ENCODE peak calls at places on chromosomes 12 and 14, in six cellular contexts. W, U, H, S, G and D are unnamed samples.

GRCh38 chr12:46964496-46965098 is 114.8 kb upstream of the PCED1B start:
- DNase-seq in H (peak), W (peak), U (peak), S (no peak), G (peak), D (peak)

GRCh38 chr12:87704374-87704773 is 324.8 kb downstream of the C12orf50 start:
- DNase-seq in U (no peak), G (no peak), S (no peak), H (no peak), W (no peak), D (no peak)

GRCh38 chr12:50065726-50066310 is 8.4 kb downstream of the ASIC1 start:
- DNase-seq in S (no peak), H (peak), G (no peak), W (no peak), U (no peak), D (peak)

GRCh38 chr14:29868000-29868399 is 59.6 kb downstream of the PRKD1 start:
- DNase-seq in G (no peak), W (peak), S (no peak), U (no peak), H (peak), D (no peak)

GRCh38 chr12:75632452-75632851 is 121.0 kb upstream of the KRR1 start:
- DNase-seq in S (no peak), U (peak), H (no peak), G (no peak), W (no peak), D (no peak)

GRCh38 chr12:104485651-104486341 is 29.0 kb downstream of the CHST11 start:
- DNase-seq in H (no peak), U (no peak), G (no peak), S (no peak), W (no peak), D (no peak)

GRCh38 chr12:109421355-109422087 is 55.6 kb downstream of the KCTD10 start:
- DNase-seq in G (no peak), H (peak), U (no peak), S (no peak), W (no peak), D (no peak)

GRCh38 chr12:100897240-100897639 is 102.7 kb downstream of the ANO4 start:
- DNase-seq in G (no peak), S (no peak), H (no peak), U (no peak), W (no peak), D (no peak)

GRCh38 chr12:31710021-31710818 is 18.6 kb downstream of the AMN1 start:
- DNase-seq in H (no peak), W (no peak), G (no peak), U (no peak), S (no peak), D (no peak)

GRCh38 chr14:102920998-102921304 is 1.5 kb upstream of the AMN start:
- DNase-seq in U (no peak), W (no peak), S (no peak), H (no peak), G (no peak), D (no peak)

GRCh38 chr12:109757671-109758265 is 44.1 kb downstream of the FAM222A start:
- DNase-seq in S (peak), H (no peak), W (no peak), G (peak), U (no peak), D (no peak)

GRCh38 chr12:130478786-130479185 is 141.1 kb downstream of the PIWIL1 start:
- DNase-seq in H (no peak), S (no peak), W (no peak), G (no peak), U (no peak), D (no peak)
- H3K14ac ChIP-seq in H (no peak), S (no peak), W (no peak), G (no peak), U (no peak), D (no peak)

DNA sequence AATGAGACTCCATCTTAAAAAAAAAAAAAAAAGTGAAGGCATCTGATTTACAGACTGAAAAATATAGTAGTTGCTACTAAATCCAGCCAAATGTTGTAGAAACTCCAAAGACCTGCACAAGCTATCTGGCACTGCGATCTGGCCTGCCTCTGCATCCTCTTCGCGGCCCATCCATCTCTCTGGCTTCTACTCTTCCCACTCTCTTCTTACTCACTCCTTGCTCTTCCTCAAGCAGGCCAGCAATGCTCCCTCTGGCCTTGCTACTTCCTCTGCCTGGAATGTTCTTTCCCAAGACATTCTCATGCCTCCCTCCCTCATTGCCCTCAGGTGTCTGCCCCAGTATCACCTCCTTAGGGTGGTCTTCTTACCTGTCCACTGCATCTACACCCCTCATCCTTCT is 9.7 kb upstream of the CRY1 start:
- DNase-seq in H (no peak), S (no peak), W (no peak), U (no peak), G (no peak), D (no peak)
- H3K4ac ChIP-seq in H (no peak), S (no peak), W (no peak), U (no peak), G (no peak), D (no peak)

GRCh38 chr12:51873251-51873994 is 14.5 kb upstream of the ANKRD33 start:
- DNase-seq in G (no peak), U (no peak), W (no peak), H (no peak), S (no peak), D (no peak)

GRCh38 chr12:51874013-51874412 is 13.9 kb upstream of the ANKRD33 start:
- DNase-seq in H (peak), G (no peak), U (no peak), W (no peak), S (no peak), D (no peak)

GRCh38 chr12:51872689-51872981 is 15.3 kb upstream of the ANKRD33 start:
- DNase-seq in H (no peak), W (no peak), S (no peak), U (no peak), G (no peak), D (no peak)

GRCh38 chr12:51871918-51872688 is 15.8 kb upstream of the ANKRD33 start:
- DNase-seq in U (no peak), W (no peak), G (no peak), H (no peak), S (no peak), D (no peak)

GRCh38 chr12:51874486-51874885 is 13.4 kb upstream of the ANKRD33 start:
- DNase-seq in G (no peak), H (no peak), W (no peak), U (no peak), S (no peak), D (no peak)
- H3K14ac ChIP-seq in G (no peak), H (no peak), W (no peak), U (no peak), S (no peak), D (no peak)

GRCh38 chr14:76954791-76955190 is 73.7 kb downstream of the IRF2BPL start:
- DNase-seq in G (no peak), W (no peak), S (no peak), H (no peak), U (no peak), D (no peak)

GRCh38 chr14:76956253-76957090 is 72.0 kb downstream of the IRF2BPL start:
- DNase-seq in W (peak), U (peak), G (peak), S (peak), H (peak), D (peak)

GRCh38 chr14:76953196-76953945 is 75.1 kb downstream of the IRF2BPL start:
- DNase-seq in G (no peak), S (no peak), W (peak), U (no peak), H (peak), D (peak)

GRCh38 chr14:76955575-76956252 is 72.8 kb downstream of the IRF2BPL start:
- DNase-seq in U (no peak), S (no peak), W (peak), H (peak), G (peak), D (peak)

GRCh38 chr14:76954371-76954770 is 74.1 kb downstream of the IRF2BPL start:
- DNase-seq in W (no peak), H (no peak), S (no peak), U (no peak), G (no peak), D (peak)
- H3K4ac ChIP-seq in W (no peak), H (peak), S (peak), U (no peak), G (no peak), D (no peak)

GRCh38 chr12:89413234-89413633 is 60.9 kb upstream of the DUSP6 start:
- DNase-seq in W (no peak), G (no peak), U (no peak), H (no peak), S (no peak), D (no peak)

GRCh38 chr12:89414851-89415250 is 62.5 kb upstream of the DUSP6 start:
- DNase-seq in W (no peak), S (no peak), U (no peak), G (no peak), H (peak), D (peak)

GRCh38 chr12:89414322-89414721 is 62.0 kb upstream of the DUSP6 start:
- DNase-seq in U (no peak), G (no peak), H (no peak), W (no peak), S (no peak), D (no peak)

GRCh38 chr12:89411846-89412245 is 59.5 kb upstream of the DUSP6 start:
- DNase-seq in G (no peak), U (no peak), H (no peak), S (no peak), W (no peak), D (no peak)

DNA sequence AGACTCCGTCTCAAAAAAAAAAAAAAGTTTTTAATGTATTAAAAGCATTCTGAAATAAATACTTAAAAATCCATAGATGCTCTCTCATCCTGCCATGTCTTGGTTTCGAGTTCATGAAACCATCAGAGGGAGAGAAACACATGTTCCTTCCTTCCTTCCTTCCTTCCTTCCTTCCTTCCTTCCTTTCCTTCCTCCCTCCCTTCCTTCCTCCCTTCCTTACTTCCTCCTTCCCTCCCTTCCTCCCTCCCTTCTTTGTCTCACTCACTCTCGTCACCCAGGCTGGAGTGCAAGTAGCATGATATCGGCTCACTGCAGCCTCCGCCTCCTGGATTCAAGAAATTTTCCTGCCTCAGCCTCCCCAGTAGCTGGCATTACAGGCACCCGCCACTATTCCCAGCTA is 60.4 kb upstream of the DUSP6 start:
- DNase-seq in H (no peak), U (no peak), W (no peak), S (no peak), G (no peak), D (no peak)
- H3K14ac ChIP-seq in H (no peak), U (no peak), W (no peak), S (no peak), G (no peak), D (no peak)

GRCh38 chr14:20970983-20971704 is 15.9 kb downstream of the RNASE2 start:
- DNase-seq in G (peak), W (peak), S (peak), U (peak), H (peak), D (peak)
- H3K4ac ChIP-seq in G (no peak), W (no peak), S (no peak), U (no peak), H (peak), D (peak)

DNA sequence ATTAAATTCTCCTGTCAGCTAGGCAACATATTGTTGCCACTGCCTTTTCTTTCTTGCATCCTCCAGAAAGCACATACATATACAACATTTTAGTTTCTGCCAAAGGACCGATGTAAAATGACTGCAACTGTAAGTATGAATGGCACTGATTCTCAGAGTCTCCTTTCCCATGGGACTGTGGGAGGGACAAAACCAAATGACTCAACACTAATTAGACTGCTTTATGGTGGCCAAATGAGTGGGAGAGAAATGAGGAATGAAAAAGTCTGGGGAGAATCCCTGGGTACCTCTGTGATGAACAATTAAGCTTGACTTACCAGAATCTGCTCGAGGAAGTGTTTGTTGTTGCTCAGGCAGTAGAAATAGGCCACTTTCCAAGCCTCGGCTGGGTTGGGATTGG is 10.2 kb downstream of the ZFYVE26 start:
- DNase-seq in W (no peak), G (no peak), S (no peak), H (peak), U (no peak), D (no peak)
- H3K14ac ChIP-seq in W (no peak), G (no peak), S (no peak), H (no peak), U (no peak), D (no peak)

DNA sequence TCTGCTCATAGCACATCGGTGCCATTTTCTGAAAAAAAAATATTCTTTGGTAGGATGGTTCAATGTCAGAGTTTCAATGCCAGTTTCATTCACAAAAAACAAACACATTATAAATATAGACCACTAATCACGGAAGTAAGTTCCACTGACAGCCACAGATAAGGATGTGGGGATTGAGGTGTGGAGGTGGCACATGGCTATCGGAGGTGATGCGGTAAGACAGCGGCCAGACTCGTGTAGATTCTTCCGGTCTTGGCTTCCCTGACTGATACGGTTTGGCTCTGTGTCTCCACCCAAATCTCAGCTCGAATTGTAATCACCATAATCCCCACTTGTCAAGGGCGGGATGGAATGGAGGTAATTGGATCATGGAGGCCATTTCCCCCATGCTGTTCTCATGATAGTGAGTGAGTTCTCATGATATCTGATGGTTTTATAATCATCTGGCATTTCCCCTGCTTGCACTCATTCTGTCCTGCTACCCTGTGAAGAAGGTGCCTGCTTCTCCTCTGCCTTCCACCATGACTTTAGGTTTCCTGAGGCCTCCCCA is 693.4 kb downstream of the VRK1 start:
- DNase-seq in W (no peak), G (no peak), S (no peak), U (no peak), H (no peak), D (no peak)
- H3K4ac ChIP-seq in W (no peak), G (no peak), S (no peak), U (no peak), H (no peak), D (no peak)